ENCODE peak calls at places on chromosomes 16 and 17, in four cellular contexts. N, Z, F and R are unnamed samples.

GRCh38 chr16:64627288-64627687 is 494.6 kb downstream of the CDH11 start:
- DNase-seq in F (no peak), N (no peak), Z (no peak), R (peak; percentile 3)

GRCh38 chr16:17564856-17565255 is 94.1 kb upstream of the XYLT1 start:
- DNase-seq in F (no peak), Z (no peak), N (no peak), R (no peak)

GRCh38 chr17:9334536-9335446 is 240.8 kb downstream of the STX8 start:
- DNase-seq in F (no peak), Z (peak; percentile 5), N (peak; percentile 4), R (no peak)

GRCh38 chr17:18020971-18021370 is 18.0 kb downstream of the ATPAF2 start:
- DNase-seq in F (no peak), Z (no peak), N (no peak), R (no peak)

GRCh38 chr17:57645950-57646686 is 99.0 kb downstream of the CCDC182 start:
- DNase-seq in F (no peak), N (no peak), Z (no peak), R (no peak)

GRCh38 chr16:22739077-22739476 is 74.9 kb upstream of the HS3ST2 start:
- DNase-seq in Z (no peak), F (no peak), N (no peak), R (peak; percentile 31)

GRCh38 chr17:8518346-8518745 is 82.7 kb downstream of the NDEL1 start:
- DNase-seq in F (no peak), Z (no peak), N (no peak), R (no peak)

GRCh38 chr17:5772720-5773119 is 188.4 kb upstream of the NLRP1 start:
- DNase-seq in N (no peak), Z (no peak), F (no peak), R (no peak)

GRCh38 chr16:3550851-3551847 is 26.1 kb downstream of the NLRC3 start:
- DNase-seq in N (no peak), Z (no peak), F (no peak), R (no peak)

DNA sequence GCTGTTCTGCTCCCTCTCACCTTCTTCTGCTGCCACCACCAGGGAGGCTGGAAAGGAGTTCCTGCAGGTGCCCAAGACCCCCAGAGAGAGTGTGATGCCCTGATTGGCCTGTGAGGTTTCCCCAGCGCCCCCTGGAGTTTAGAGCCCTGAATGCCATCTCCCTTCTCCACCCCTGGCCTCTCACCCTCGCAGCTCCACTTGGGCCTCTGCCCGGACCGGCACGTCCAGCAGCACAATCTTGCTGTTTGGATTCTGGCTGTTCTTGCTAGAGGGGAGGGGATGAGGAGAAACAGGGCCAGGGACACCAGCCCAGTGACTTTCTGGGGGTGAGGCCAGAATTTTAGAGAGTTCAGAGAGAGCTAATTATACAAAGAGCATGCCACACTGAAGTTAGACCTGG is 12.5 kb upstream of the FAM171A2 start:
- DNase-seq in N (no peak), Z (peak; percentile 26), F (no peak), R (peak; percentile 49)
- TF ChIP-seq CTCF in N (peak; percentile 67), Z (peak; percentile 72), F (peak; percentile 45), R (peak; percentile 81)

DNA sequence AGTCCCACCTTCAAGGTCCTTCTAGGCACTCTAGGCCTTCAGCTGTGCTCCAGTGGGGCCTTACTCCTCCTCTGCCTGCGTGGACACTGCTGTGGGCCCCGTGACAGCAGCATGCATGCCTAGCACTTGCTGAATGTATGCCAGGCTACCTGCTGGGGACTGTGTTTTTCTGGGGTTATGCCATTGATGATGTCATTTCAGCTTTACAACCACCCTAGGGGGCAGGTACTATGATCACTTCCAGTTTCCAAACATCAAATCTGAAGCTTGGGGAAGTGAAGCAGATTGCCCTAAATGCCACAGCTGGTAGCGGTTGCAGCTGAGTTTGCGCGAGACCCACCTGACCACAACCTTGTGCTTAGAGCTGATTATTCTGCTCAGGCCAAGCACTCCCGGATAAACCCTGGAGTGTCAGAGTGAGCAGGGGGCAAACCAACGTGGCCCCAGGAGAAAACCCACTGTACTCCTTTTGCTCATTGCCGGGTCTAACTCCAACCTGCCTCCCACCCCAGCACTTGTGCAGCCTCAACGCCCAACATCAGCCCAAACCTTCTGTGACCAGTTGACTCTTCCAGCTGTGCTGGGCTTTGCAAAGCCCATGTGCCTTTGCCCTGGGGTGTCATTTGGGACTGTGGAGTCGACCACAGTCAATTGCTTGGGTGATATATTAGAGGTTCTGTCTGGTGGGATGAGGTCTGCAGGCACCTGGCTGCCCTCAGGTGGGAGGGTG is 168.4 kb downstream of the ENGASE start:
- DNase-seq in N (no peak), F (no peak), Z (no peak), R (peak; percentile 59)
- H3K9me2 ChIP-seq in N (no peaks in the 10 kb centered on the region), F (no peaks in the 10 kb centered on the region), Z (no peaks in the 10 kb centered on the region), R (no peaks in the 10 kb centered on the region)

GRCh38 chr16:54460254-54460860 is 173.8 kb upstream of the IRX3 start:
- DNase-seq in N (no peak), Z (no peak), F (no peak), R (no peak)

GRCh38 chr16:54462151-54462651 is 175.6 kb upstream of the IRX3 start:
- DNase-seq in F (no peak), N (no peak), Z (no peak), R (no peak)

GRCh38 chr16:54462766-54463165 is 176.2 kb upstream of the IRX3 start:
- DNase-seq in Z (no peak), F (no peak), N (no peak), R (no peak)

GRCh38 chr16:54458923-54459322 is 172.3 kb upstream of the IRX3 start:
- DNase-seq in Z (no peak), N (no peak), F (no peak), R (no peak)

GRCh38 chr16:54459509-54460235 is 173.1 kb upstream of the IRX3 start:
- DNase-seq in F (no peak), N (no peak), Z (no peak), R (no peak)
- H3K4me3 ChIP-seq in F (no peak overlapping the region), N (no peak overlapping the region), Z (no peak overlapping the region), R (no peak overlapping the region)

DNA sequence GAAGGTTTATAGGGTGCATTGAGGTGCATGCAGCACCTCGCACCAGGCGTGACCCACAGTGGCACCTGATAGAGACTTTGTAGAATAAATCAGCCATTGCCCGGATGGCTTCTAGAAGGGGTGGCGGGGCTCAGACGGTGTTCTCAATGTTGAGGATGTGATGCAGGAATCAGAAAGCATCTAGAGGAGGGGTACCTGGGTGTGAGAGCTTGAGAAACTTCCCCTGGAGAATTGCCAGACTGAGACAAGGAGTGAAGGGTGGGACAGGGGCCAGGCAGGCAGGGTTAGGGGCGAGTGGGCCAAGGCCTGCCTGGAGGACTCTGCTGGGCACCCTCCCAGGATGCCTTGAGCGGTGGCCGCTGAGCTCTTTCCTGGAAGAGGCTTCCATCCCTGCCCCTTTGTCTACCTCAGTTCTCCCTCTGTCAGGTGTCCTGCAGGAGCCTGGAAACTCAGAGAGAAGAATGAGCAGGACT is 9.3 kb upstream of the ADGRG1 start:
- DNase-seq in F (no peak), N (no peak), Z (no peak), R (no peak)
- TF ChIP-seq CTCF in F (no peak), N (no peak), Z (no peak), R (no peak)

DNA sequence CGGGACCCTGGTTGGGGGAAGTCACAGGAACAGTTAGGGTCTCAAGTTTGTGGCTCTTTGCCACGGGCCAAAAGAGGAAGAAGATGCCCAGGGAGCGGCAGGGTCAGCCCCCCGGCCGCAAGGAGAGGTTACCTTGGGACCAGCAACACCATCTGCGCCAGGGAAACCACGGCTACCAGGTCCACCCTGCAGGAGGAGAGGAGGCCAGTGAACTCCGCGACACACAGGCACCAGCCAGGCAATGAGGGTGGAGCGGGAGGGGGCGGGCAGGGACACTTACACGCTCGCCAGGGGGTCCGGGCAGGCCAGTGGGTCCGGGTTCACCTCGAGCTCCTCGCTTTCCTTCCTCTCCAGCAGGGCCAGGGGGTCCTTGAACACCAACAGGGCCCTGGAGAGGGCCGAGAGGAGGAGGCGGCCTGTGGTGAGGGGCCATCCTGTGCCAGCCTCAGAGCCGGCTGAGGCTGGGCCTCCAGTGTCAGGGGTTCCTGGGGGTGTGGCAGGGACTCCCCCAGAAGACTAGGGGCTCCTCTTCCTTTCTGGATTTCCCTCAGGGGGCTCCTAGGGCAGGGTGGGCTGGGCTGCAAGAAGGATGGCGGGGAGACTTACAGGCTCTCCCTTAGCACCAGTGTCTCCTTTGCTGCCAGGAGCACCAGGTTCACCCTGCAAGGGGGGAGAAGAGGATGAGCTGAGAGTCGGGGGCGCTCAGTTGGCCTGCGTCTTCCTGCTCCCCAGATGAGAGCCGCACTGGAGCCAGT is 6.8 kb downstream of the COL1A1 start:
- DNase-seq in N (no peak), F (no peak), Z (no peak), R (no peak)
- H3K9me2 ChIP-seq in N (no peaks in the 10 kb centered on the region), F (no peaks in the 10 kb centered on the region), Z (no peaks in the 10 kb centered on the region), R (no peaks in the 10 kb centered on the region)

GRCh38 chr16:21599158-21599993 is at the start of gene METTL9:
- DNase-seq in Z (peak; percentile 89), F (peak; percentile 95), N (peak; percentile 61), R (peak; percentile 97)
- H3K4me3 ChIP-seq in Z (peak within 1 kb of the TSS; percentile 94), F (peak within 1 kb of the TSS; percentile 94), N (peak within 1 kb of the TSS; percentile 70), R (peak within 1 kb of the TSS; percentile 99)